ENCODE peak calls at places on chromosomes 12 and 14, in nine cellular contexts. S is progenitor cell of endocrine pancreas; R is GM13977; O is stimulated activated CD8-positive, alpha-beta memory T cell treated with anti-CD3 and anti-CD28 coated beads, Interleukin-4, amount 100 ng/mL, for 4 hours; N is B cell; L is MV-4-11; T is neural crest cell; E is activated T-cell treated with anti-CD3 and anti-CD28 coated beads for 48 hours; Q is psoas muscle. Z is an unnamed sample.

GRCh38 chr14:75132374-75133086 is 5.7 kb upstream of the NEK9 start:
- DNase-seq in S (peak), R (peak), O (no peak), N (peak), L (peak), T (peak), E (no peak), Q (no peak), Z (peak)

GRCh38 chr12:56333197-56333678 is 562 bp downstream of the PAN2 start:
- DNase-seq in S (no peak), R (peak), O (no peak), N (no peak), L (no peak), T (no peak), E (no peak), Q (no peak), Z (no peak)

GRCh38 chr12:129186952-129187351 is 333.7 kb downstream of the GLT1D1 start:
- DNase-seq in S (no peak), R (no peak), O (no peak), N (no peak), L (no peak), T (no peak), E (no peak), Q (no peak), Z (no peak)

GRCh38 chr12:54993181-54993835 is 8.7 kb upstream of the TESPA1 start:
- DNase-seq in S (peak), R (peak), O (peak), N (peak), L (peak), T (peak), E (peak), Q (no peak), Z (peak)

GRCh38 chr14:71952381-71953363 is 20.4 kb downstream of the RGS6 start:
- DNase-seq in S (no peak), R (no peak), O (no peak), N (no peak), L (no peak), T (no peak), E (no peak), Q (no peak), Z (no peak)

GRCh38 chr12:54917001-54917488 is 62.7 kb downstream of the MUCL1 start:
- DNase-seq in S (no peak), R (no peak), O (no peak), N (no peak), L (no peak), T (no peak), E (no peak), Q (no peak), Z (no peak)

GRCh38 chr14:21057803-21058675 is at the start of gene RNASE8:
- DNase-seq in S (no peak), R (no peak), O (no peak), N (no peak), L (no peak), T (no peak), E (no peak), Q (no peak), Z (no peak)

GRCh38 chr12:7108042-7108927 is 729 bp downstream of the C1RL start:
- DNase-seq in S (peak), R (peak), O (peak), N (peak), L (peak), T (peak), E (peak), Q (peak), Z (peak)

GRCh38 chr12:67772276-67773169 is 124.0 kb downstream of the DYRK2 start:
- DNase-seq in S (no peak), R (no peak), O (no peak), N (no peak), L (no peak), T (peak), E (no peak), Q (no peak), Z (no peak)

GRCh38 chr12:127393896-127394295 is 873.1 kb upstream of the TMEM132C start:
- DNase-seq in S (no peak), R (no peak), O (no peak), N (no peak), L (no peak), T (no peak), E (no peak), Q (no peak), Z (no peak)

GRCh38 chr14:84303140-84303539 is 1226.8 kb upstream of the FLRT2 start:
- DNase-seq in S (no peak), R (no peak), O (no peak), N (no peak), L (no peak), T (no peak), E (no peak), Q (no peak), Z (no peak)

GRCh38 chr12:67968316-67968715 is 20.9 kb upstream of the IFNG-AS1 start:
- DNase-seq in S (no peak), R (no peak), O (no peak), N (no peak), L (no peak), T (no peak), E (no peak), Q (no peak), Z (no peak)

GRCh38 chr14:57889245-57889644 is 23.4 kb upstream of the SLC35F4 start:
- DNase-seq in S (no peak), R (no peak), O (no peak), N (no peak), L (peak), T (no peak), E (no peak), Q (no peak), Z (no peak)

GRCh38 chr14:46651526-46652144 is at the start of gene RPL10L:
- DNase-seq in S (no peak), R (no peak), O (no peak), N (no peak), L (no peak), T (no peak), E (no peak), Q (no peak), Z (no peak)

GRCh38 chr12:51370667-51371066 is 20.5 kb downstream of the GALNT6 start:
- DNase-seq in S (no peak), R (no peak), O (no peak), N (no peak), L (no peak), T (no peak), E (no peak), Q (no peak), Z (no peak)